ENCODE peak calls at places on chromosomes 1 and 21, in five cellular contexts. J, K, Q, I and A are unnamed samples.

GRCh38 chr1:198950036-198950435 is 311.2 kb downstream of the PTPRC start:
- DNase-seq in K (no peak), I (no peak), J (no peak), Q (no peak), A (no peak)

GRCh38 chr1:205907794-205908193 is 35.5 kb downstream of the SLC26A9 start:
- DNase-seq in Q (no peak), K (no peak), I (peak), J (no peak), A (no peak)

GRCh38 chr1:175857756-175858155 is 114.4 kb upstream of the TNR start:
- DNase-seq in Q (no peak), J (no peak), I (no peak), K (no peak), A (no peak)

GRCh38 chr1:36300526-36300925 is 5.6 kb upstream of the SH3D21 start:
- DNase-seq in K (no peak), I (peak), Q (no peak), J (no peak), A (no peak)

GRCh38 chr1:31755197-31755611 is 8.9 kb downstream of the ADGRB2 start:
- DNase-seq in J (peak), K (no peak), I (peak), Q (no peak), A (no peak)

GRCh38 chr1:198655464-198656121 is 16.8 kb downstream of the PTPRC start:
- DNase-seq in K (no peak), J (no peak), Q (no peak), I (no peak), A (no peak)

GRCh38 chr1:108560430-108561144 is 687 bp downstream of the EEIG2 start:
- DNase-seq in I (peak), J (peak), K (peak), Q (peak), A (no peak)

GRCh38 chr1:3674100-3675094 is 22.1 kb downstream of the TP73 start:
- DNase-seq in K (no peak), J (peak), Q (no peak), I (no peak), A (no peak)

GRCh38 chr1:8880068-8880676 is 1.7 kb upstream of the ENO1 start:
- DNase-seq in I (peak), K (peak), J (no peak), Q (peak), A (peak)

GRCh38 chr1:164949758-164950452 is 390.9 kb downstream of the PBX1 start:
- DNase-seq in K (no peak), J (no peak), Q (no peak), I (no peak), A (no peak)

GRCh38 chr21:35120631-35121180 is 71.6 kb upstream of the RUNX1 start:
- DNase-seq in J (no peak), I (no peak), K (no peak), Q (no peak), A (no peak)

GRCh38 chr1:209708297-209708696 is 3.7 kb downstream of the HSD11B1 start:
- DNase-seq in I (no peak), J (no peak), Q (no peak), K (no peak), A (no peak)

GRCh38 chr1:230642263-230642959 is at the start of gene COG2:
- DNase-seq in J (peak), I (peak), K (peak), Q (peak), A (peak)
- TF ChIP-seq POLR2A in J (no peak), I (peak), K (peak), Q (peak), A (no peak)

GRCh38 chr1:248834343-248834940 is 3.6 kb upstream of the ZNF672 start:
- DNase-seq in I (no peak), J (no peak), K (no peak), Q (no peak), A (no peak)
- TF ChIP-seq POLR2A in I (no peak), J (no peak), K (no peak), Q (no peak), A (no peak)

DNA sequence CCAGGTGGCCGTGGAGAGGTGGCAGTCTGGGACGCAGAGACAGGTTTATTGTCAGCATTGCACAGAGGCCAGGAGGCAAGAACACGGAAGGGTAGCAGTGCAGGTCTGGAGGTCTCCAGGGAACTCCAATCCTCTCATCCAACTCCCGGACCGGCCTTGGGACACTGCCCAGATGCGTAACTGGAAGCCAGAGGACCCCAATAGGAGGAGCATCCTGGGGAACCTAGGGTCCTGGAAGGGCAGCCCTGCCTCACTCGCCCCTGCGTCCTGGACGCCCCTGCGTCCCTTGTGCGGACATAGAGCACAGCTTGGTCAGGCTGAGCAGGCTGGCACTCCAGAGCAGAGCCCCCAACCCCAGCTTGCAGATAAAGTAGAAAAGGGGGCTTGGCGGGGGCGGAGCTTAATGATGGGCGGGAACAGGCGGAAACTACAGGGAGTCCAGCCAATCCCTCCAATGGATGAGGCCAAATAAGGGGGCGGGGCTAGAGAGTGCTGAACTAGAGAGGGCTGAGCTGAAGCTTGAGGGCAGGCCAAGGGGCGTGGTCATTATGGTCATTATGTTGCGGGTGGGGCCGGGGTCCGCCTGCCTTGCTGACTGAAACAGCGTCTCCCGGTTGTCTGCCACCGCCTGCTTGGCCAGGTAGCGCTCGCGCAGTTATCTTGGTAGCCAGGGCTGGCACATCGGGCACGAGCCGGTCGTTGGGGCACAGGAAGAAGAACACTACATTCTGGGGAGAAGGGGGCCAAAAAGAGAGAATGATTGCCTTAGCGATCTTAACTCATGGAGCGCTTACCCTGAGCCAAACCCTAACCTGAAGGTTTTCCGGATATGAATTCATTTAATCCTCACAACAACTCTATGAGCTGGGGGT is 3.7 kb upstream of the ARHGEF19 start:
- DNase-seq in J (peak), I (peak), Q (peak), K (peak), A (peak)
- TF ChIP-seq POLR2A in J (no peak), I (no peak), Q (peak), K (peak), A (no peak)

DNA sequence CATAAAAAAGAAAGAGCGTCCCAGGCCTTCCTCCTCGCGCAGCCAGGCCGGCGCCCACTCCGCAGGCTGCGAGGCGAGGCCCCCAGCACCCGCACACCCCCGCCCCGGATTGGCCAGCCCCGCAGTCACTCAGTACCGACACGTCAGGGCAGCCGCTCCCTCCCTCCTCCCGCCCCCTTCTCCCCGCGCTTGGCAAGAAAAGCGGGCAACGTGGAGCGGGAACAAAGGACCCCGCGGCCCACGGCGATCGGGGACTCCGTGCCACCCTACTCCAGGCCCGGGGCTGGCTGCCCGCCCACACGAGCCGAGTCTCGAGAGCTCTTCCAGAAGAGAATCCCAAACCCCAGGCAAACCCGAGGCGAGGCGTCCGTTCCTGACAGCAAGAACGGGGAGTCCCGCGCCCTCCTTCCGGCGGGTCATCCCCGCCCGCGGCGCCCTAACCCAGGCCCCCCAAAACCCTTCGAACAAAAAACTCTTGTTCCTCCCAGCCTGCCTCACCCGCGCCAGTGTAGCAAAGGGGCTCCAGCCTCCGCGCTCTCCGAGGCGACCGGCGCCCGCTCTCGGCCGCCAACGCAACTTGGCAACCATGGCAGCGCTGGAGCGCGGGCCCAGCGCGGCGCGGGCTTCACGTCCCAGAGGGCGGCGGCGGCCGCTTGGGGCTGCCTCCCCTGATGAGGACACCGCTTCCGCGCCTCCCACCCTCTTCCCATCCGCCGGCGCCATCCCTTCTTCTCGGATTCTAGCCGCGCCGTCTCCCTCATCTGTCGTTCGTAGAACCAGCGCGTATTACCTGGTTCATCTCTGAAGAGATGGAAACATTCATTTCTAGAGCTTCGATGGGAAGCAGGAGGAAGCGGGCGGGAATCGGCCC is 645 bp downstream of the IVNS1ABP start:
- DNase-seq in J (peak), I (peak), Q (peak), K (peak), A (peak)
- TF ChIP-seq POLR2A in J (no peak), I (peak), Q (peak), K (peak), A (no peak)

GRCh38 chr1:150875197-150876110 is 945 bp downstream of the ARNT start:
- DNase-seq in J (no peak), I (no peak), Q (peak), K (peak), A (no peak)
- TF ChIP-seq POLR2A in J (no peak), I (no peak), Q (no peak), K (peak), A (no peak)

DNA sequence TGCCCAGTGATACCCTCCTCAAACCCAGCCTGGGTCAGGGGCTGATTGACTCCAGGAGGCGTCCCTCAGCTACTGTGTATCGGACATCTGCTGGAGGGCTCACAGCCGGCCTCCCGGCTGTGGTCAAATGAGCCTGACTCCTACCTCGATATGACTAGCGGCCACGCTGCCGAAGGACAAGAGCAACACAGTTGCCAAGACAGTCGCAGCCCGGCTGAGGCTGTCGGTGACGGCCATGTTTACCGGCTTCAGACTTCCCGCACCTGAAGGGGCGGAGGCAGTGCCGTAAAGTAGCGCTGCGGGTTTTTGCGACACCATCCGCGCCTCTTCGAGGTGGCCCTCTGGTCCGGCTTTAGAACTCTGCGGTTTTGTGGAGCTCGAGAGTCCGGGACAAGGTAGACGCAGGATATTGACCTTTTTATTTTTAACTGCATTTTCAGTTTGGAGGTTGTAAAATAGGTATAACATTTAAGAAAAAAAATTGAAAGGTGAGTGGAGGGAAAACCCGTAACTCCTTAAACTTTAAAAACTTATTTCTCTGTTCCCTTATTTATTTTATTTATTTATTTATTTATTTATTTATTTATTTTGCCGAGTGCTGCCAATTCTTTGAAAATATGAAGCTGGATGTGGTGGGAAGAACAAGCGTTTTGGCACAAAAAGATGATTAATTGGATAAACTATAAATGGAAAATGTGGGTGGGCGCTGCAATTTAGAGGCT is at the start of gene PIGK:
- DNase-seq in Q (peak), I (peak), J (peak), K (peak), A (peak)
- TF ChIP-seq POLR2A in Q (no peak), I (no peak), J (no peak), K (no peak), A (peak)

GRCh38 chr1:2445162-2445822 is 30.8 kb upstream of the PLCH2 start:
- DNase-seq in K (no peak), Q (no peak), I (no peak), J (no peak), A (no peak)
- TF ChIP-seq POLR2A in K (no peak), Q (no peak), I (no peak), J (no peak), A (no peak)

GRCh38 chr1:25023190-25023578 is 93.1 kb upstream of the RUNX3 start:
- DNase-seq in K (no peak), I (no peak), J (no peak), Q (no peak), A (no peak)

GRCh38 chr1:25020851-25021585 is 90.9 kb upstream of the RUNX3 start:
- DNase-seq in I (no peak), Q (no peak), J (no peak), K (no peak), A (no peak)

GRCh38 chr1:25023826-25024225 is 93.8 kb upstream of the RUNX3 start:
- DNase-seq in Q (no peak), J (no peak), K (no peak), I (no peak), A (no peak)

GRCh38 chr1:25021586-25022215 is 91.6 kb upstream of the RUNX3 start:
- DNase-seq in I (no peak), J (no peak), K (no peak), Q (no peak), A (no peak)

GRCh38 chr1:25022361-25023189 is 92.5 kb upstream of the RUNX3 start:
- DNase-seq in K (no peak), J (peak), I (peak), Q (peak), A (peak)
- TF ChIP-seq POLR2A in K (no peak), J (no peak), I (no peak), Q (no peak), A (peak)

GRCh38 chr1:27872802-27873665 is 690 bp downstream of the THEMIS2 start:
- DNase-seq in Q (no peak), I (peak), J (no peak), K (no peak), A (no peak)
- TF ChIP-seq POLR2A in Q (no peak), I (no peak), J (no peak), K (no peak), A (no peak)